ENCODE peak calls at places on chromosome 22, in seven cellular contexts. One of them, this sample, is unnamed.

GRCh38 chr22:47446821-47447810 is 684.7 kb downstream of the TBC1D22A start:
- DNase-seq in PC-3: no peak
- DNase-seq in BJ: no peak
- DNase-seq in omental fat pad: no peak
- DNase-seq in mucosa of descending colon: no peak
- DNase-seq in psoas muscle: no peak
- DNase-seq in dorsolateral prefrontal cortex: peak
- DNase-seq in this sample: peak

GRCh38 chr22:50020606-50021005 is 8.0 kb upstream of the IL17REL start:
- DNase-seq in PC-3: no peak
- DNase-seq in BJ: no peak
- DNase-seq in omental fat pad: no peak
- DNase-seq in mucosa of descending colon: no peak
- DNase-seq in psoas muscle: no peak
- DNase-seq in dorsolateral prefrontal cortex: no peak
- DNase-seq in this sample: no peak

GRCh38 chr22:49641770-49642313 is 185.8 kb downstream of the BRD1 start:
- DNase-seq in PC-3: no peak
- DNase-seq in BJ: no peak
- DNase-seq in omental fat pad: no peak
- DNase-seq in mucosa of descending colon: no peak
- DNase-seq in psoas muscle: no peak
- DNase-seq in dorsolateral prefrontal cortex: no peak
- DNase-seq in this sample: no peak

GRCh38 chr22:26484360-26484706 is 656 bp downstream of the SRRD start:
- DNase-seq in PC-3: no peak
- DNase-seq in BJ: no peak
- DNase-seq in omental fat pad: no peak
- DNase-seq in mucosa of descending colon: no peak
- DNase-seq in psoas muscle: no peak
- DNase-seq in dorsolateral prefrontal cortex: no peak
- DNase-seq in this sample: peak

GRCh38 chr22:26777402-26777801 is 120.0 kb downstream of the MIAT start:
- DNase-seq in PC-3: peak
- DNase-seq in BJ: peak
- DNase-seq in omental fat pad: no peak
- DNase-seq in mucosa of descending colon: no peak
- DNase-seq in psoas muscle: no peak
- DNase-seq in dorsolateral prefrontal cortex: no peak
- DNase-seq in this sample: no peak

GRCh38 chr22:25448435-25449051 is 115.9 kb upstream of the GRK3 start:
- DNase-seq in PC-3: peak
- DNase-seq in BJ: no peak
- DNase-seq in omental fat pad: no peak
- DNase-seq in mucosa of descending colon: no peak
- DNase-seq in psoas muscle: no peak
- DNase-seq in dorsolateral prefrontal cortex: no peak
- DNase-seq in this sample: peak

GRCh38 chr22:26579331-26579886 is 10.5 kb downstream of the TPST2 start:
- DNase-seq in PC-3: no peak
- DNase-seq in BJ: no peak
- DNase-seq in omental fat pad: no peak
- DNase-seq in mucosa of descending colon: peak
- DNase-seq in psoas muscle: no peak
- DNase-seq in dorsolateral prefrontal cortex: no peak
- DNase-seq in this sample: peak

GRCh38 chr22:19871023-19871844 is 16.6 kb upstream of the GNB1L start:
- DNase-seq in PC-3: no peak
- DNase-seq in BJ: no peak
- DNase-seq in omental fat pad: peak
- DNase-seq in mucosa of descending colon: peak
- DNase-seq in psoas muscle: no peak
- DNase-seq in dorsolateral prefrontal cortex: no peak
- DNase-seq in this sample: no peak

GRCh38 chr22:37749831-37750595 is 53.2 kb downstream of the TRIOBP start:
- DNase-seq in PC-3: no peak
- DNase-seq in BJ: no peak
- DNase-seq in omental fat pad: no peak
- DNase-seq in mucosa of descending colon: no peak
- DNase-seq in psoas muscle: no peak
- DNase-seq in dorsolateral prefrontal cortex: no peak
- DNase-seq in this sample: no peak

DNA sequence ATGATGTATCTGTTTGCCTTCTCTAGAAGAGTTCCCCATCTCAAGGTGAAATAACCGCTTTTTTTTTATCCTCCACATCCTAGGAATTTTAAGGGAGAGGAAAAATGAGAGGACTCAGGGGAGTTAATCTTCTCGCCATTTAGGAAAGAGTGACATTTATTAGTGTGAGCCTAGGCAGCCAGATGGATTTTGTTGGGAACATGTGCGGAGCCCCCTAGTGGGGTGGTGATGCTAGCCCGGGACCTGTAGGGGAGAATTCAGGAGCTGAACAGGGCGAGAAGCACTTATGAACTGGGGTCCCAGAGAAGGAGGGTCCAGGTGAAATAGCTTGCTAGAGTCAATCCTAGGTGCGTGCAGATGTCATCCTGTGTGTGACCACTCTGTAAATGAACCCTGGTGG is 10.7 kb downstream of the IL17RA start:
- DNase-seq in PC-3: no peak
- DNase-seq in BJ: no peak
- DNase-seq in omental fat pad: no peak
- DNase-seq in mucosa of descending colon: no peak
- DNase-seq in psoas muscle: no peak
- DNase-seq in dorsolateral prefrontal cortex: no peak
- DNase-seq in this sample: no peak
- TF ChIP-seq CTCF in PC-3: peak
- TF ChIP-seq CTCF in BJ: peak
- TF ChIP-seq CTCF in omental fat pad: no peak
- TF ChIP-seq CTCF in mucosa of descending colon: no peak
- TF ChIP-seq CTCF in psoas muscle: no peak
- TF ChIP-seq CTCF in dorsolateral prefrontal cortex: no peak
- TF ChIP-seq CTCF in this sample: peak

GRCh38 chr22:30866216-30866615 is 102.4 kb downstream of the MORC2 start:
- DNase-seq in PC-3: no peak
- DNase-seq in BJ: no peak
- DNase-seq in omental fat pad: no peak
- DNase-seq in mucosa of descending colon: no peak
- DNase-seq in psoas muscle: no peak
- DNase-seq in dorsolateral prefrontal cortex: no peak
- DNase-seq in this sample: no peak

GRCh38 chr22:30868663-30869385 is 99.8 kb downstream of the MORC2 start:
- DNase-seq in PC-3: no peak
- DNase-seq in BJ: no peak
- DNase-seq in omental fat pad: no peak
- DNase-seq in mucosa of descending colon: peak
- DNase-seq in psoas muscle: peak
- DNase-seq in dorsolateral prefrontal cortex: peak
- DNase-seq in this sample: no peak

GRCh38 chr22:30865656-30866055 is 102.9 kb downstream of the MORC2 start:
- DNase-seq in PC-3: no peak
- DNase-seq in BJ: no peak
- DNase-seq in omental fat pad: no peak
- DNase-seq in mucosa of descending colon: peak
- DNase-seq in psoas muscle: no peak
- DNase-seq in dorsolateral prefrontal cortex: no peak
- DNase-seq in this sample: no peak

GRCh38 chr22:30867746-30868662 is 100.6 kb downstream of the MORC2 start:
- DNase-seq in PC-3: no peak
- DNase-seq in BJ: no peak
- DNase-seq in omental fat pad: no peak
- DNase-seq in mucosa of descending colon: peak
- DNase-seq in psoas muscle: peak
- DNase-seq in dorsolateral prefrontal cortex: no peak
- DNase-seq in this sample: no peak

GRCh38 chr22:30866811-30867271 is 101.7 kb downstream of the MORC2 start:
- DNase-seq in PC-3: peak
- DNase-seq in BJ: no peak
- DNase-seq in omental fat pad: no peak
- DNase-seq in mucosa of descending colon: peak
- DNase-seq in psoas muscle: no peak
- DNase-seq in dorsolateral prefrontal cortex: no peak
- DNase-seq in this sample: no peak
- TF ChIP-seq CTCF in PC-3: peak
- TF ChIP-seq CTCF in BJ: no peak
- TF ChIP-seq CTCF in omental fat pad: no peak
- TF ChIP-seq CTCF in mucosa of descending colon: no peak
- TF ChIP-seq CTCF in psoas muscle: no peak
- TF ChIP-seq CTCF in dorsolateral prefrontal cortex: no peak
- TF ChIP-seq CTCF in this sample: no peak

GRCh38 chr22:23373601-23374000 is 193.3 kb downstream of the BCR start:
- DNase-seq in PC-3: no peak
- DNase-seq in BJ: no peak
- DNase-seq in omental fat pad: no peak
- DNase-seq in mucosa of descending colon: no peak
- DNase-seq in psoas muscle: no peak
- DNase-seq in dorsolateral prefrontal cortex: no peak
- DNase-seq in this sample: no peak

GRCh38 chr22:23377767-23378166 is 197.5 kb downstream of the BCR start:
- DNase-seq in PC-3: no peak
- DNase-seq in BJ: no peak
- DNase-seq in omental fat pad: no peak
- DNase-seq in mucosa of descending colon: no peak
- DNase-seq in psoas muscle: no peak
- DNase-seq in dorsolateral prefrontal cortex: no peak
- DNase-seq in this sample: no peak

GRCh38 chr22:23380230-23380573 is 199.9 kb downstream of the IGLL1 start:
- DNase-seq in PC-3: no peak
- DNase-seq in BJ: no peak
- DNase-seq in omental fat pad: no peak
- DNase-seq in mucosa of descending colon: peak
- DNase-seq in psoas muscle: no peak
- DNase-seq in dorsolateral prefrontal cortex: no peak
- DNase-seq in this sample: no peak

GRCh38 chr22:23375031-23375827 is 194.9 kb downstream of the BCR start:
- DNase-seq in PC-3: no peak
- DNase-seq in BJ: no peak
- DNase-seq in omental fat pad: no peak
- DNase-seq in mucosa of descending colon: no peak
- DNase-seq in psoas muscle: no peak
- DNase-seq in dorsolateral prefrontal cortex: no peak
- DNase-seq in this sample: no peak

GRCh38 chr22:23376256-23376655 is 195.9 kb downstream of the BCR start:
- DNase-seq in PC-3: peak
- DNase-seq in BJ: no peak
- DNase-seq in omental fat pad: no peak
- DNase-seq in mucosa of descending colon: peak
- DNase-seq in psoas muscle: no peak
- DNase-seq in dorsolateral prefrontal cortex: no peak
- DNase-seq in this sample: peak
- TF ChIP-seq CTCF in PC-3: peak
- TF ChIP-seq CTCF in BJ: peak
- TF ChIP-seq CTCF in omental fat pad: no peak
- TF ChIP-seq CTCF in mucosa of descending colon: peak
- TF ChIP-seq CTCF in psoas muscle: no peak
- TF ChIP-seq CTCF in dorsolateral prefrontal cortex: no peak
- TF ChIP-seq CTCF in this sample: peak

GRCh38 chr22:44179989-44180705 is 578 bp upstream of the PARVG start:
- DNase-seq in PC-3: no peak
- DNase-seq in BJ: no peak
- DNase-seq in omental fat pad: no peak
- DNase-seq in mucosa of descending colon: peak
- DNase-seq in psoas muscle: peak
- DNase-seq in dorsolateral prefrontal cortex: no peak
- DNase-seq in this sample: no peak

GRCh38 chr22:44180706-44181032 is at the start of gene PARVG:
- DNase-seq in PC-3: peak
- DNase-seq in BJ: no peak
- DNase-seq in omental fat pad: no peak
- DNase-seq in mucosa of descending colon: no peak
- DNase-seq in psoas muscle: no peak
- DNase-seq in dorsolateral prefrontal cortex: no peak
- DNase-seq in this sample: peak

GRCh38 chr22:44182591-44183588 is 2.2 kb downstream of the PARVG start:
- DNase-seq in PC-3: no peak
- DNase-seq in BJ: no peak
- DNase-seq in omental fat pad: no peak
- DNase-seq in mucosa of descending colon: peak
- DNase-seq in psoas muscle: peak
- DNase-seq in dorsolateral prefrontal cortex: no peak
- DNase-seq in this sample: no peak

GRCh38 chr22:44181033-44181911 is 547 bp downstream of the PARVG start:
- DNase-seq in PC-3: peak
- DNase-seq in BJ: no peak
- DNase-seq in omental fat pad: no peak
- DNase-seq in mucosa of descending colon: peak
- DNase-seq in psoas muscle: peak
- DNase-seq in dorsolateral prefrontal cortex: no peak
- DNase-seq in this sample: peak

GRCh38 chr22:44181912-44182590 is 1.3 kb downstream of the PARVG start:
- DNase-seq in PC-3: no peak
- DNase-seq in BJ: no peak
- DNase-seq in omental fat pad: no peak
- DNase-seq in mucosa of descending colon: no peak
- DNase-seq in psoas muscle: peak
- DNase-seq in dorsolateral prefrontal cortex: no peak
- DNase-seq in this sample: no peak
- TF ChIP-seq CTCF in PC-3: no peak
- TF ChIP-seq CTCF in BJ: no peak
- TF ChIP-seq CTCF in omental fat pad: no peak
- TF ChIP-seq CTCF in mucosa of descending colon: no peak
- TF ChIP-seq CTCF in psoas muscle: no peak
- TF ChIP-seq CTCF in dorsolateral prefrontal cortex: no peak
- TF ChIP-seq CTCF in this sample: no peak

This sample was measured in GM13977.